ENCODE peak calls at places on chromosome 11, in four cellular contexts. P is HepG2, I is mesenchymal stem cell, Z is endodermal cell. W is an unnamed sample.

GRCh38 chr11:93474122-93474521 is 69.1 kb downstream of the SMCO4 start:
- DNase-seq in P (no peak), I (no peak), Z (no peak), W (no peak)

GRCh38 chr11:62127941-62128770 is 4.3 kb downstream of the INCENP start:
- DNase-seq in P (no peak), I (no peak), Z (no peak), W (no peak)

GRCh38 chr11:78432058-78432515 is 14.5 kb upstream of the GAB2 start:
- DNase-seq in P (no peak), I (no peak), Z (peak; percentile 68), W (no peak)

GRCh38 chr11:309558-309855 is 1.9 kb downstream of the IFITM2 start:
- DNase-seq in P (no peak), I (no peak), Z (no peak), W (no peak)

GRCh38 chr11:12762696-12763324 is 88.6 kb downstream of the TEAD1 start:
- DNase-seq in P (no peak), I (no peak), Z (no peak), W (no peak)

GRCh38 chr11:60912223-60912850 is 1.6 kb upstream of the TMEM109 start:
- DNase-seq in P (no peak), I (no peak), Z (no peak), W (no peak)

GRCh38 chr11:47175746-47176327 is 842 bp downstream of the ARFGAP2 start:
- DNase-seq in P (no peak), I (no peak), Z (no peak), W (no peak)

GRCh38 chr11:687751-688150 is 7.3 kb downstream of the DEAF1 start:
- DNase-seq in P (no peak), I (no peak), Z (no peak), W (no peak)

GRCh38 chr11:100863080-100863581 is 176.0 kb downstream of the ARHGAP42 start:
- DNase-seq in P (no peak), I (peak; percentile 94), Z (no peak), W (no peak)

GRCh38 chr11:70397983-70398833 is at the start of gene CTTN:
- DNase-seq in P (peak; percentile 79), I (peak; percentile 89), Z (peak; percentile 97), W (peak; percentile 83)

GRCh38 chr11:362642-363442 is 6.5 kb upstream of the B4GALNT4 start:
- DNase-seq in P (no peak), I (no peak), Z (no peak), W (no peak)

GRCh38 chr11:106461839-106462545 is 384.5 kb downstream of the AASDHPPT start:
- DNase-seq in P (peak; percentile 89), I (no peak), Z (no peak), W (no peak)

GRCh38 chr11:8239056-8239455 is 24.6 kb downstream of the LMO1 start:
- DNase-seq in P (no peak), I (no peak), Z (no peak), W (no peak)

GRCh38 chr11:8234910-8235309 is 28.8 kb downstream of the LMO1 start:
- DNase-seq in P (no peak), I (no peak), Z (no peak), W (no peak)

GRCh38 chr11:8239536-8240228 is 24.0 kb downstream of the LMO1 start:
- DNase-seq in P (no peak), I (no peak), Z (no peak), W (no peak)

GRCh38 chr11:8235925-8236324 is 27.8 kb downstream of the LMO1 start:
- DNase-seq in P (no peak), I (no peak), Z (no peak), W (no peak)

GRCh38 chr11:8237453-8237852 is 26.2 kb downstream of the LMO1 start:
- DNase-seq in P (no peak), I (no peak), Z (no peak), W (no peak)
- H3K9ac ChIP-seq in P (no peak overlapping the region), I (no peak overlapping the region), Z (no peak overlapping the region), W (no peak overlapping the region)

DNA sequence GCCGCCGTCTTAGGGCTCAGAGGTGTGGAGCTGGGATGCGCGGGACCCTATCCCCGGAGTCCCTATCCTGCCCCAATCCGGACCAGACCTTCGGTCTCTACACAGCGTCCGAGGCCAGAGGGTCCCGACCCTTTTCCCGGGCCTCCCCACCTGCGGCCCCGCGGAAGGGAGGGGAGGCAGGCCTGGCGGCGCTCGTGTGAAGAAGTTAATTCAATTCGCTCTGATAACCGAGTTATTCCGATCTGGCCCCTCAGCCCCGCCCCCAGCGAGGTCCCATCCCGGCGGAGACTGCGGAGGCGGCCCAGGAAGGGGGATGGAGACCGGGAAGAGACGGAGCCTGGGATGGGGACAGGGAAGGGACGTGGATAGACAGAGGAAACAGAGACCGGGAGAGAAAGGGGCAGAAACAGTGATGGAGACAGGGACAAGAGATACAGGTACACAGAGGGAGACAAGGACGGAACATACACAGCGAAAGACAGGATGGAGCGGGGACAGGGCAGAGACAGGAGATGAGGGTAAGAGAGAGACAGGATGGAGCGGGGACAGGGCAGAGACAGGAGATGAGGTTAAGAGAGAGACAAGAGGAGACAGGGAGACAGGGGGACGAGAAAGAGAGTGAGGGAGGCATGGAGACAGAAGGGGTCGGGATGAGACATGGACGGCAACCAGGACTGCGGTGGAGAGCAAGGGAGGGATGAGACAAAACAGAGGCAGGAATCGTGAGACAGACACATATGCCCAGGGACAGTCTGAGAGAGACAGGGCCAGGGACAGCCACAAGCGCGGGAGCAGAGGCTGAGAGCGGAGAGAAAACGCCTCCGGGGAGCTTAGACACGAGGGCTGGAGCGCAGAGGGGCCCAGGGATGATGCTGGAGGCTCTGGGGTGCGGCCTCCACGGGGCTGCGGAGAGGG is 598 bp upstream of the PHOX2A start:
- DNase-seq in P (no peak), I (no peak), Z (peak; percentile 86), W (no peak)
- H3K9ac ChIP-seq in P (no peak overlapping the region), I (no peak overlapping the region), Z (no peak overlapping the region), W (peak overlapping the region; percentile 56)

GRCh38 chr11:67627788-67628624 is 1.7 kb downstream of the NUDT8 start:
- DNase-seq in P (no peak), I (no peak), Z (peak; percentile 86), W (no peak)
- H3K9ac ChIP-seq in P (peak overlapping the region; percentile 78), I (no peak overlapping the region), Z (no peak overlapping the region), W (peak overlapping the region; percentile 83)

DNA sequence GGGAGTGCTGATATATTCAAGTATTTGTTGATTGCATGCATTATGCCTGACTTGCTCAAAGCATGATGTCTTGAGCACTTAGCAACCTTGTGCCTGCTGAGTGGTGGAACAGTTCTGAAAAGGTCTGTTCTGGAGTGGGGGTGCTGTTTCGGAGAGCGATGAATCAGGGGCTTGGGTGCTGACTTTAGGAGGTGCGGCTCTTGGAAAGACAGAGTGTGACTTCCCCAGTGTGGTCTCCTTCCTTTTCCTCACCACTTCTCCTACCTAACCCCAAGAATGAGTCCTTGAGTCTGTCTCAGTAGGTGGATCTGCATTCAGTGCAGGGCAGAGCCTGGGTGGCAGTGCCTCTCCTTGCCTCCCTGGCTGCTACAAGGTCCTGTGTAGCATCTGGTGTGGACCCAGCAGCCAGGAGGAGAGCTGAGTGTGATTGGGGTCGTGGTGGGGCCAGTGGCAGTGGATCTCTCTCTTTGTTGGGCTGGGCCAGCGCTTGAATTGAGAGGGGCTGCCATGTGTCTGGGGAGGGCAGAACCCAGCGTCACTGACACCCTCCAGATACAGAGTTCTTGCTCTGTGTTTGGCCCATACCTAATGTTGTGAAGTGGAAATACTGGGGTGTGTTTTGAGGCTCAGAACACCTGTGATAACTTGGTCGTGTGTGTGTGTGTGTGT is 35.9 kb downstream of the ST3GAL4 start:
- DNase-seq in P (no peak), I (no peak), Z (no peak), W (no peak)
- H3K9ac ChIP-seq in P (no peak overlapping the region), I (no peak overlapping the region), Z (no peak overlapping the region), W (no peak overlapping the region)

GRCh38 chr11:63672156-63672463 is 934 bp upstream of the ATL3 start:
- DNase-seq in P (no peak), I (no peak), Z (no peak), W (no peak)
- H3K9ac ChIP-seq in P (no peak overlapping the region), I (peak overlapping the region; percentile 88), Z (no peak overlapping the region), W (no peak overlapping the region)

GRCh38 chr11:94638902-94639373 is 71.8 kb downstream of the PIWIL4 start:
- DNase-seq in P (no peak), I (peak; percentile 78), Z (no peak), W (no peak)
- H3K9ac ChIP-seq in P (no peak overlapping the region), I (peak overlapping the region; percentile 76), Z (no peak overlapping the region), W (no peak overlapping the region)

DNA sequence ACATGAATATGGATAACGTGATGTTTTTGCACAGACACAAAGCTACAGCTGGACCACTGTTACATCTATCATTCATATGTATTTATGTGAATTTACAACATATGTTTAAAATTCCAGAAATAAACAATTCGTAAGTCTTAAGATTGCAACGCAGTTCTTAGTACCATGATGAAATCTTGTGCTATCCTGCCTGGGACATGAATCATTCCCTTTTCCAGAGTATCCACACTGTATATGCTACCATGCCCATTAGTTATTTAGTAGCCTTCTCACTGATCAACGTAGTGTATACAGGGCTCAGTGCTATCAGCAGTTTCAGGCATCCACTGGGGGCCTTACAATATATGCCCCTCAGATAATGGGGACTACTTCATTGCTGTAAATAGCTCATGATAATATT is 4.3 kb downstream of the ATL3 start:
- DNase-seq in P (no peak), I (peak; percentile 90), Z (peak; percentile 5), W (no peak)
- H3K9ac ChIP-seq in P (no peak overlapping the region), I (peak overlapping the region; percentile 84), Z (no peak overlapping the region), W (no peak overlapping the region)